ENCODE peak calls at places on chromosomes 11 and 22, in seven cellular contexts. One of them, this sample, is unnamed.

GRCh38 chr22:46149493-46149997 is 781 bp upstream of the PPARA start:
- DNase-seq in sigmoid colon: peak
- DNase-seq in HL-60: peak
- DNase-seq in GM12892: no peak
- DNase-seq in K562: no peak
- DNase-seq in transverse colon: peak
- DNase-seq in SK-N-MC: no peak
- DNase-seq in this sample: peak

GRCh38 chr11:110469101-110469500 is 39.4 kb downstream of the FDX1 start:
- DNase-seq in HL-60: no peak
- DNase-seq in sigmoid colon: no peak
- DNase-seq in K562: no peak
- DNase-seq in GM12892: no peak
- DNase-seq in SK-N-MC: no peak
- DNase-seq in transverse colon: no peak
- DNase-seq in this sample: no peak

GRCh38 chr22:46030241-46030880 is 53.4 kb upstream of the WNT7B start:
- DNase-seq in K562: no peak
- DNase-seq in sigmoid colon: peak
- DNase-seq in GM12892: no peak
- DNase-seq in SK-N-MC: no peak
- DNase-seq in transverse colon: no peak
- DNase-seq in HL-60: no peak
- DNase-seq in this sample: no peak

GRCh38 chr22:27004434-27004833 is 347.0 kb downstream of the MIAT start:
- DNase-seq in GM12892: no peak
- DNase-seq in SK-N-MC: no peak
- DNase-seq in K562: peak
- DNase-seq in transverse colon: no peak
- DNase-seq in HL-60: no peak
- DNase-seq in sigmoid colon: no peak
- DNase-seq in this sample: no peak

GRCh38 chr11:14190992-14191773 is 167.8 kb downstream of the RRAS2 start:
- DNase-seq in K562: no peak
- DNase-seq in transverse colon: no peak
- DNase-seq in SK-N-MC: no peak
- DNase-seq in sigmoid colon: no peak
- DNase-seq in HL-60: no peak
- DNase-seq in GM12892: no peak
- DNase-seq in this sample: no peak

GRCh38 chr11:30635401-30635989 is 49.3 kb upstream of the MPPED2 start:
- DNase-seq in GM12892: no peak
- DNase-seq in sigmoid colon: peak
- DNase-seq in transverse colon: no peak
- DNase-seq in K562: no peak
- DNase-seq in HL-60: no peak
- DNase-seq in SK-N-MC: no peak
- DNase-seq in this sample: no peak

GRCh38 chr11:46149826-46150225 is 28.6 kb upstream of the PHF21A start:
- DNase-seq in SK-N-MC: no peak
- DNase-seq in sigmoid colon: no peak
- DNase-seq in GM12892: no peak
- DNase-seq in transverse colon: no peak
- DNase-seq in HL-60: no peak
- DNase-seq in K562: no peak
- DNase-seq in this sample: no peak

GRCh38 chr11:75079546-75079945 is 17.1 kb downstream of the OR2AT4 start:
- DNase-seq in SK-N-MC: no peak
- DNase-seq in transverse colon: no peak
- DNase-seq in sigmoid colon: no peak
- DNase-seq in HL-60: no peak
- DNase-seq in GM12892: no peak
- DNase-seq in K562: no peak
- DNase-seq in this sample: no peak

GRCh38 chr11:121253951-121254350 is 38.6 kb upstream of the SC5D start:
- DNase-seq in sigmoid colon: no peak
- DNase-seq in SK-N-MC: no peak
- DNase-seq in K562: no peak
- DNase-seq in transverse colon: no peak
- DNase-seq in HL-60: no peak
- DNase-seq in GM12892: no peak
- DNase-seq in this sample: no peak

GRCh38 chr22:20656902-20657836 is 116.7 kb upstream of the SERPIND1 start:
- DNase-seq in HL-60: no peak
- DNase-seq in K562: peak
- DNase-seq in GM12892: no peak
- DNase-seq in sigmoid colon: peak
- DNase-seq in SK-N-MC: no peak
- DNase-seq in transverse colon: no peak
- DNase-seq in this sample: no peak

GRCh38 chr11:72684236-72684912 is 10.2 kb upstream of the PDE2A start:
- DNase-seq in transverse colon: peak
- DNase-seq in K562: peak
- DNase-seq in HL-60: peak
- DNase-seq in sigmoid colon: peak
- DNase-seq in GM12892: peak
- DNase-seq in SK-N-MC: no peak
- DNase-seq in this sample: no peak

GRCh38 chr11:42161886-42162285 is 702.4 kb upstream of the LRRC4C start:
- DNase-seq in HL-60: no peak
- DNase-seq in K562: no peak
- DNase-seq in transverse colon: no peak
- DNase-seq in sigmoid colon: no peak
- DNase-seq in GM12892: no peak
- DNase-seq in SK-N-MC: no peak
- DNase-seq in this sample: no peak

GRCh38 chr11:75733346-75734107 is 15.9 kb downstream of the MOGAT2 start:
- DNase-seq in GM12892: no peak
- DNase-seq in HL-60: no peak
- DNase-seq in transverse colon: no peak
- DNase-seq in SK-N-MC: peak
- DNase-seq in K562: no peak
- DNase-seq in sigmoid colon: no peak
- DNase-seq in this sample: no peak

GRCh38 chr11:93849751-93850584 is 450 bp downstream of the VSTM5 start:
- DNase-seq in sigmoid colon: no peak
- DNase-seq in transverse colon: peak
- DNase-seq in K562: peak
- DNase-seq in GM12892: no peak
- DNase-seq in HL-60: no peak
- DNase-seq in SK-N-MC: no peak
- DNase-seq in this sample: no peak

GRCh38 chr11:78783301-78783700 is 208.6 kb upstream of the NARS2 start:
- DNase-seq in transverse colon: no peak
- DNase-seq in HL-60: no peak
- DNase-seq in SK-N-MC: no peak
- DNase-seq in sigmoid colon: no peak
- DNase-seq in GM12892: no peak
- DNase-seq in K562: no peak
- DNase-seq in this sample: no peak

GRCh38 chr11:132405728-132406127 is 1035.3 kb downstream of the NTM start:
- DNase-seq in HL-60: no peak
- DNase-seq in K562: no peak
- DNase-seq in SK-N-MC: no peak
- DNase-seq in transverse colon: no peak
- DNase-seq in sigmoid colon: no peak
- DNase-seq in GM12892: no peak
- DNase-seq in this sample: no peak

GRCh38 chr11:66868726-66869291 is 11.9 kb downstream of the LRFN4 start:
- DNase-seq in transverse colon: peak
- DNase-seq in GM12892: peak
- DNase-seq in HL-60: peak
- DNase-seq in K562: peak
- DNase-seq in sigmoid colon: no peak
- DNase-seq in SK-N-MC: no peak
- DNase-seq in this sample: peak

GRCh38 chr11:60625262-60625661 is 74.2 kb upstream of the MS4A8 start:
- DNase-seq in transverse colon: no peak
- DNase-seq in HL-60: no peak
- DNase-seq in GM12892: no peak
- DNase-seq in sigmoid colon: no peak
- DNase-seq in SK-N-MC: peak
- DNase-seq in K562: peak
- DNase-seq in this sample: no peak

GRCh38 chr11:111336062-111336461 is 37.7 kb downstream of the POU2AF3 start:
- DNase-seq in sigmoid colon: no peak
- DNase-seq in K562: no peak
- DNase-seq in GM12892: no peak
- DNase-seq in HL-60: no peak
- DNase-seq in SK-N-MC: no peak
- DNase-seq in transverse colon: no peak
- DNase-seq in this sample: no peak

DNA sequence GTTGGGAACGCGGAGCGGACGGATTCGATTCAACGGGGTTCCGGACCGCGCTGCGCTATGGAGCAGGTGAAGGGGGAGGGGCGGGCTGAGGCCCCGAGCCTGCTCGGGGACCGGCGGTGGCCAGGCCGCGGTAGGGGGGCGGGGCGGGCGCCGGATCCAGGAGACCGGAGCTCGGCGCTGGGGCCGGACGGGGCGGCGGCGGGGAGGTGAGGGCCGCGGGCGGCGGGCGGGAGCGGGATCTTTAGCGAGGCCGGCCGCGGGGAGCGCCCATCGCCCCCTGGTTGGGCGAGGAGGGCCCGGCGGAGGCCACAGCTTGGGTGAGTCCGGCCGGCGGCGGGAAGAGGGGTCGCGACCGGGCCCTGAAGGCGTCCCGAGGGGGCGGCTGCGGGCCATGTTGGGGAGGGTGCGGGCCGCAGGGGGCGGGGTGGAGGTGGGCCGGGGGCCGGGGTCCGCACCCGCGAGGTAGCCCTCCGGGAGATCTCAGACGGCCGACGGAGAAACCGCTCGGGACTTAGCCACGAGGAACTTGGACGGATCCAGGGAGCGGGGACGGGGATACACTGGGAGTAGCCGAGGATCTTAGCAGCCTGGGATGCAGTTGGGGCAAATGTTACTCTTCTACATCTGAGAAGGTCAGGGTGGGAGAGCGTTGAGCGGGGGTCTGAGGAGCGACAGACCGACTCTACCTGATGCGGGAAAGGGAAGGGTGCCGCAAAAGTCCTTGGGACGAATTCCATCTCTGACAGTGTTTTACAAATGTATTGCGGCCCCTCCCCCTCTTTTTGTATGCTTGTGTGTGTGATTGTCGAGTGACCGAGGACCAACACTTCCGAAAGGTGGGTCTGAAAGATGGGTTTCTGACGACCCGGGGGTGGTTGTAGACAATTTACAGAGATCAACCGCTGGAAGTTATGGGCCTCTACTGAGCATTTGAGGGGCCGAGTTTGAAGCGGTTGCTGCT is 514 bp downstream of the STIP1 start:
- DNase-seq in HL-60: peak
- DNase-seq in GM12892: no peak
- DNase-seq in sigmoid colon: peak
- DNase-seq in K562: peak
- DNase-seq in transverse colon: peak
- DNase-seq in SK-N-MC: no peak
- DNase-seq in this sample: no peak
- TF ChIP-seq POLR2AphosphoS5 in HL-60: no peak
- TF ChIP-seq POLR2AphosphoS5 in GM12892: no peak
- TF ChIP-seq POLR2AphosphoS5 in sigmoid colon: no peak
- TF ChIP-seq POLR2AphosphoS5 in K562: peak
- TF ChIP-seq POLR2AphosphoS5 in transverse colon: peak
- TF ChIP-seq POLR2AphosphoS5 in SK-N-MC: peak
- TF ChIP-seq POLR2AphosphoS5 in this sample: no peak

GRCh38 chr11:128464878-128465277 is 122.5 kb downstream of the ETS1 start:
- DNase-seq in HL-60: no peak
- DNase-seq in GM12892: no peak
- DNase-seq in K562: no peak
- DNase-seq in transverse colon: no peak
- DNase-seq in sigmoid colon: no peak
- DNase-seq in SK-N-MC: no peak
- DNase-seq in this sample: no peak

GRCh38 chr11:128465946-128466688 is 121.2 kb downstream of the ETS1 start:
- DNase-seq in transverse colon: no peak
- DNase-seq in SK-N-MC: no peak
- DNase-seq in HL-60: no peak
- DNase-seq in sigmoid colon: no peak
- DNase-seq in GM12892: no peak
- DNase-seq in K562: no peak
- DNase-seq in this sample: no peak

GRCh38 chr11:128467041-128467440 is 120.3 kb downstream of the ETS1 start:
- DNase-seq in HL-60: no peak
- DNase-seq in sigmoid colon: no peak
- DNase-seq in K562: no peak
- DNase-seq in transverse colon: no peak
- DNase-seq in SK-N-MC: no peak
- DNase-seq in GM12892: no peak
- DNase-seq in this sample: no peak

GRCh38 chr11:128463975-128464374 is 123.4 kb downstream of the ETS1 start:
- DNase-seq in sigmoid colon: no peak
- DNase-seq in GM12892: no peak
- DNase-seq in K562: no peak
- DNase-seq in HL-60: no peak
- DNase-seq in SK-N-MC: no peak
- DNase-seq in transverse colon: no peak
- DNase-seq in this sample: no peak

GRCh38 chr11:128465531-128465930 is 121.8 kb downstream of the ETS1 start:
- DNase-seq in HL-60: no peak
- DNase-seq in GM12892: no peak
- DNase-seq in transverse colon: no peak
- DNase-seq in K562: no peak
- DNase-seq in sigmoid colon: no peak
- DNase-seq in SK-N-MC: no peak
- DNase-seq in this sample: no peak
- TF ChIP-seq POLR2AphosphoS5 in HL-60: no peak
- TF ChIP-seq POLR2AphosphoS5 in GM12892: no peak
- TF ChIP-seq POLR2AphosphoS5 in transverse colon: no peak
- TF ChIP-seq POLR2AphosphoS5 in K562: no peak
- TF ChIP-seq POLR2AphosphoS5 in sigmoid colon: no peak
- TF ChIP-seq POLR2AphosphoS5 in SK-N-MC: no peak
- TF ChIP-seq POLR2AphosphoS5 in this sample: no peak

GRCh38 chr11:38460901-38461300 is 1862.9 kb upstream of the RAG2 start:
- DNase-seq in SK-N-MC: no peak
- DNase-seq in sigmoid colon: no peak
- DNase-seq in GM12892: no peak
- DNase-seq in HL-60: no peak
- DNase-seq in K562: no peak
- DNase-seq in transverse colon: no peak
- DNase-seq in this sample: peak
- TF ChIP-seq POLR2AphosphoS5 in SK-N-MC: no peak
- TF ChIP-seq POLR2AphosphoS5 in sigmoid colon: no peak
- TF ChIP-seq POLR2AphosphoS5 in GM12892: no peak
- TF ChIP-seq POLR2AphosphoS5 in HL-60: no peak
- TF ChIP-seq POLR2AphosphoS5 in K562: no peak
- TF ChIP-seq POLR2AphosphoS5 in transverse colon: no peak
- TF ChIP-seq POLR2AphosphoS5 in this sample: no peak

DNA sequence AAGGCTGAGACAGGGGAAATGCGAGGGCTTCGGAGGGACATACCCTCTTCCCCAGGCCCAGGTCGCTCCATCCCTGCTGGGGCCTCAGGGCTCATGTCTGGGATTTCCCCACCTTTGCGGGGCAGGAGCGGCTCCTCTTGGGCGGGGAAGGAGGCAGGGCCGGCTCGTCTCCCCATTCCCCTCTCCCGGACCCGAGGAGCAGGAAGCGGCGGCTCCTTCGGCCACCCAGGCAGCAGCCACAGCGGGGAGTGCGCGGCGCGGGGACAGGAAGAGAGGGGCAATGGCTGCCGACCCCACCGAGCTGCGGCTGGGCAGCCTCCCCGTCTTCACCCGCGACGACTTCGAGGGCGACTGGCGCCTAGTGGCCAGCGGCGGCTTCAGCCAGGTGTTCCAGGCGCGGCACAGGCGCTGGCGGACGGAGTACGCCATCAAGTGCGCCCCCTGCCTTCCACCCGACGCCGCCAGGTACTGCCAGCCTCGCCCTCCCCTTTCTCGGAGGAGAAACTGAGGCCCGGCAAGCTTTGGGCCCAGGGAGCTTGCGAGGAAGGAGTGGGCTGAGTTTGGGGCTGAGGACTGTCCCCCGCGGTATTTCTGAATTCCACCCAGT is at the start of gene ANKK1:
- DNase-seq in HL-60: no peak
- DNase-seq in K562: peak
- DNase-seq in GM12892: no peak
- DNase-seq in transverse colon: peak
- DNase-seq in SK-N-MC: no peak
- DNase-seq in sigmoid colon: no peak
- DNase-seq in this sample: no peak
- TF ChIP-seq POLR2AphosphoS5 in HL-60: no peak
- TF ChIP-seq POLR2AphosphoS5 in K562: no peak
- TF ChIP-seq POLR2AphosphoS5 in GM12892: no peak
- TF ChIP-seq POLR2AphosphoS5 in transverse colon: no peak
- TF ChIP-seq POLR2AphosphoS5 in SK-N-MC: no peak
- TF ChIP-seq POLR2AphosphoS5 in sigmoid colon: no peak
- TF ChIP-seq POLR2AphosphoS5 in this sample: no peak